ENCODE peak calls at places on chromosomes 2 and 18, in eight cellular contexts. E, N, Q, T, G, M, S and Z are unnamed samples.

GRCh38 chr2:55093381-55093780 is 43.1 kb upstream of the RTN4 start:
- DNase-seq in Q (no peak), E (peak), S (no peak), G (peak), M (no peak), N (no peak), T (no peak), Z (no peak)

GRCh38 chr18:62776066-62776570 is 60.8 kb downstream of the PHLPP1 start:
- DNase-seq in T (no peak), G (peak), Q (no peak), N (no peak), M (no peak), E (no peak), S (no peak), Z (no peak)

GRCh38 chr2:9895669-9896068 is 52.4 kb downstream of the TAF1B start:
- DNase-seq in G (no peak), Q (no peak), N (no peak), S (no peak), E (no peak), T (no peak), M (no peak), Z (no peak)

GRCh38 chr2:62467475-62468321 is 38.3 kb downstream of the TMEM17 start:
- DNase-seq in T (no peak), E (no peak), N (peak), G (peak), M (no peak), S (no peak), Q (no peak), Z (no peak)

GRCh38 chr2:227436436-227436835 is 35.5 kb upstream of the AGFG1 start:
- DNase-seq in M (no peak), N (no peak), Q (no peak), G (no peak), T (no peak), S (no peak), E (no peak), Z (no peak)

GRCh38 chr2:8491296-8492048 is 190.4 kb upstream of the ID2 start:
- DNase-seq in G (no peak), T (no peak), Q (no peak), S (no peak), M (no peak), E (no peak), N (no peak), Z (no peak)

GRCh38 chr2:23624915-23625314 is 239.9 kb downstream of the KLHL29 start:
- DNase-seq in G (no peak), T (no peak), Q (no peak), M (no peak), E (no peak), N (no peak), S (no peak), Z (no peak)

GRCh38 chr2:218063541-218064295 is 5.3 kb upstream of the RUFY4 start:
- DNase-seq in Q (no peak), S (no peak), N (no peak), M (no peak), G (no peak), T (no peak), E (no peak), Z (no peak)

GRCh38 chr2:112774536-112775285 is 9.6 kb downstream of the IL1A start:
- DNase-seq in Q (no peak), S (no peak), N (no peak), E (no peak), T (no peak), M (no peak), G (no peak), Z (no peak)

GRCh38 chr2:168796583-168797285 is 5.7 kb upstream of the NOSTRIN start:
- DNase-seq in S (no peak), N (no peak), Q (no peak), G (peak), E (no peak), M (no peak), T (no peak), Z (no peak)

GRCh38 chr18:48837676-48838075 is 113.1 kb downstream of the SMAD7 start:
- DNase-seq in S (no peak), E (no peak), Q (no peak), N (no peak), G (no peak), M (no peak), T (no peak), Z (no peak)

GRCh38 chr2:216049452-216049851 is 32.2 kb downstream of the PECR start:
- DNase-seq in E (no peak), M (no peak), S (no peak), T (no peak), G (no peak), N (no peak), Q (no peak), Z (no peak)

GRCh38 chr2:189072036-189072435 is 97.9 kb downstream of the COL3A1 start:
- DNase-seq in S (no peak), G (no peak), E (no peak), M (no peak), Q (no peak), N (no peak), T (no peak), Z (no peak)

GRCh38 chr18:3014501-3015202 is 1.7 kb upstream of the LPIN2 start:
- DNase-seq in G (no peak), E (no peak), N (no peak), M (no peak), S (no peak), Q (no peak), T (no peak), Z (no peak)

GRCh38 chr18:36493349-36494281 is 196.1 kb downstream of the FHOD3 start:
- DNase-seq in M (no peak), N (peak), Q (no peak), S (no peak), G (peak), T (no peak), E (no peak), Z (no peak)

GRCh38 chr2:202932425-202933138 is 20.5 kb downstream of the CARF start:
- DNase-seq in T (no peak), Q (no peak), E (peak), G (peak), M (no peak), N (no peak), S (no peak), Z (no peak)

GRCh38 chr18:2889761-2890192 is 43.0 kb downstream of the EMILIN2 start:
- DNase-seq in E (no peak), T (no peak), M (no peak), Q (no peak), S (no peak), G (peak), N (no peak), Z (no peak)

GRCh38 chr2:158718851-158719250 is 76.3 kb upstream of the DAPL1 start:
- DNase-seq in M (no peak), G (no peak), S (no peak), T (no peak), Q (no peak), E (no peak), N (no peak), Z (no peak)

GRCh38 chr2:4338345-4338744 is 635.0 kb downstream of the DCDC2C start:
- DNase-seq in M (no peak), Q (no peak), T (no peak), N (no peak), G (no peak), E (no peak), S (no peak), Z (no peak)

GRCh38 chr2:107576991-107577390 is 249.7 kb upstream of the RGPD4 start:
- DNase-seq in E (no peak), S (no peak), T (no peak), M (no peak), Q (no peak), N (peak), G (no peak), Z (no peak)

GRCh38 chr18:77857926-77858325 is 608.3 kb downstream of the GALR1 start:
- DNase-seq in E (no peak), T (no peak), M (no peak), G (no peak), N (no peak), S (no peak), Q (no peak), Z (no peak)

GRCh38 chr18:57497372-57498294 is 62.5 kb downstream of the ONECUT2 start:
- DNase-seq in N (no peak), Q (no peak), S (no peak), T (no peak), M (no peak), E (no peak), G (peak), Z (no peak)

GRCh38 chr2:39512434-39512935 is 75.4 kb upstream of the MAP4K3 start:
- DNase-seq in Q (no peak), G (no peak), E (peak), N (no peak), M (no peak), S (no peak), T (no peak), Z (no peak)

GRCh38 chr2:181848356-181848876 is 43.1 kb upstream of the ITPRID2 start:
- DNase-seq in Q (no peak), N (no peak), T (no peak), M (no peak), E (no peak), G (peak), S (no peak), Z (no peak)

GRCh38 chr2:171712051-171712450 is 24.8 kb downstream of the DYNC1I2 start:
- DNase-seq in N (no peak), Q (no peak), E (peak), M (no peak), T (no peak), G (peak), S (no peak), Z (no peak)

GRCh38 chr2:2234398-2234797 is 96.7 kb downstream of the MYT1L start:
- DNase-seq in N (peak), T (no peak), S (no peak), M (no peak), E (no peak), Q (no peak), G (no peak), Z (no peak)

GRCh38 chr2:159211447-159212396 is 74.8 kb downstream of the WDSUB1 start:
- DNase-seq in M (no peak), Q (no peak), G (no peak), E (no peak), N (peak), T (no peak), S (no peak), Z (no peak)

GRCh38 chr2:232478571-232479340 is 8.9 kb downstream of the ECEL1 start:
- DNase-seq in N (peak), G (no peak), E (no peak), Q (no peak), T (no peak), S (no peak), M (no peak), Z (no peak)

GRCh38 chr2:120536141-120536540 is 190.2 kb downstream of the INHBB start:
- DNase-seq in M (no peak), T (no peak), S (no peak), N (no peak), G (no peak), Q (no peak), E (no peak), Z (no peak)

GRCh38 chr2:232260075-232260474 is 118.5 kb upstream of the ALPP start:
- DNase-seq in G (peak), N (no peak), T (no peak), M (no peak), Q (no peak), E (peak), S (no peak), Z (no peak)

GRCh38 chr2:193518061-193518817 is 1323.5 kb upstream of the TMEFF2 start:
- DNase-seq in S (no peak), G (peak), M (no peak), T (no peak), E (peak), Q (no peak), N (no peak), Z (no peak)

GRCh38 chr2:138009622-138010021 is 45.3 kb downstream of the HNMT start:
- DNase-seq in T (no peak), G (no peak), S (no peak), M (no peak), E (no peak), N (no peak), Q (no peak), Z (no peak)

GRCh38 chr2:120669121-120669952 is 66.3 kb upstream of the GLI2 start:
- DNase-seq in N (peak), Q (no peak), E (peak), M (no peak), S (no peak), G (peak), T (no peak), Z (no peak)

GRCh38 chr2:150042844-150043503 is 444.5 kb downstream of the RND3 start:
- DNase-seq in G (no peak), Q (no peak), N (no peak), T (no peak), S (no peak), M (no peak), E (no peak), Z (no peak)

GRCh38 chr2:233973786-233974185 is 56.6 kb downstream of the TRPM8 start:
- DNase-seq in G (no peak), T (no peak), E (no peak), Q (no peak), S (no peak), N (peak), M (no peak), Z (no peak)